ENCODE peak calls at places on chromosomes 4 and X, in five cellular contexts. S is cardiac fibroblast, O is NB4, I is GM12864, E is right lobe of liver. T is an unnamed sample.

GRCh38 chr4:31692407-31692940 is 972.3 kb downstream of the PCDH7 start:
- DNase-seq in S (no peak), O (no peak), I (no peak), E (no peak), T (no peak)

GRCh38 chrX:106615041-106615440 is 3.3 kb downstream of the RADX start:
- DNase-seq in S (no peak), O (no peak), I (no peak), E (no peak), T (no peak)

GRCh38 chr4:1601852-1602525 is 82.1 kb downstream of the FAM53A start:
- DNase-seq in S (no peak), O (no peak), I (no peak), E (no peak), T (no peak)

GRCh38 chrX:47174376-47174775 is 19.3 kb upstream of the UBA1 start:
- DNase-seq in S (no peak), O (no peak), I (no peak), E (no peak), T (no peak)

GRCh38 chr4:7892212-7893019 is 47.2 kb downstream of the AFAP1 start:
- DNase-seq in S (peak), O (no peak), I (no peak), E (no peak), T (no peak)

GRCh38 chrX:23782455-23782854 is 518 bp upstream of the SAT1 start:
- DNase-seq in S (peak), O (no peak), I (no peak), E (no peak), T (no peak)

GRCh38 chr4:158837527-158838141 is 68.8 kb downstream of the FNIP2 start:
- DNase-seq in S (no peak), O (no peak), I (no peak), E (no peak), T (no peak)

GRCh38 chr4:13193662-13194061 is 290.5 kb downstream of the RAB28 start:
- DNase-seq in S (no peak), O (no peak), I (no peak), E (no peak), T (no peak)

GRCh38 chr4:94714360-94714759 is 43.4 kb upstream of the BMPR1B start:
- DNase-seq in S (peak), O (no peak), I (no peak), E (no peak), T (no peak)

GRCh38 chr4:175309041-175309440 is 390.9 kb downstream of the ADAM29 start:
- DNase-seq in S (peak), O (no peak), I (no peak), E (no peak), T (no peak)

GRCh38 chrX:134520860-134521390 is 61.0 kb downstream of the HPRT1 start:
- DNase-seq in S (peak), O (peak), I (peak), E (no peak), T (no peak)

GRCh38 chr4:63728480-63729177 is 680.6 kb downstream of the TECRL start:
- DNase-seq in S (no peak), O (no peak), I (no peak), E (no peak), T (no peak)

GRCh38 chr4:83876047-83876446 is 340.1 kb downstream of the GPAT3 start:
- DNase-seq in S (peak), O (no peak), I (no peak), E (no peak), T (no peak)

GRCh38 chr4:2949782-2950125 is 13.5 kb downstream of the NOP14 start:
- DNase-seq in S (no peak), O (no peak), I (no peak), E (peak), T (no peak)

GRCh38 chr4:183142566-183143545 is 43.8 kb downstream of the WWC2 start:
- DNase-seq in S (peak), O (peak), I (no peak), E (peak), T (no peak)

GRCh38 chr4:101191302-101192098 is 155.8 kb downstream of the PPP3CA start:
- DNase-seq in S (peak), O (no peak), I (no peak), E (peak), T (no peak)

GRCh38 chr4:7358100-7358735 is 76.5 kb downstream of the PSAPL1 start:
- DNase-seq in S (peak), O (no peak), I (no peak), E (no peak), T (no peak)

GRCh38 chr4:16942491-16942890 is 44.0 kb upstream of the LDB2 start:
- DNase-seq in S (no peak), O (no peak), I (no peak), E (no peak), T (no peak)

GRCh38 chrX:63919081-63919480 is 134.1 kb upstream of the ARHGEF9 start:
- DNase-seq in S (no peak), O (no peak), I (no peak), E (no peak), T (no peak)

GRCh38 chr4:113355550-113356371 is 306.3 kb downstream of the ANK2 start:
- DNase-seq in S (peak), O (peak), I (peak), E (no peak), T (no peak)

GRCh38 chrX:109966246-109966645 is 36.7 kb upstream of the TMEM164 start:
- DNase-seq in S (peak), O (no peak), I (no peak), E (no peak), T (no peak)

GRCh38 chr4:176671532-176671931 is 121.2 kb downstream of the VEGFC start:
- DNase-seq in S (peak), O (peak), I (no peak), E (no peak), T (no peak)

GRCh38 chr4:150573534-150573933 is 8.4 kb upstream of the MAB21L2 start:
- DNase-seq in S (peak), O (no peak), I (no peak), E (no peak), T (no peak)

GRCh38 chr4:183716302-183716701 is 57.2 kb downstream of the TRAPPC11 start:
- DNase-seq in S (no peak), O (no peak), I (no peak), E (no peak), T (no peak)

GRCh38 chrX:132092439-132093065 is 35.3 kb downstream of the FRMD7 start:
- DNase-seq in S (peak), O (peak), I (peak), E (peak), T (no peak)

GRCh38 chr4:80126435-80126834 is 53.4 kb upstream of the ANTXR2 start:
- DNase-seq in S (no peak), O (peak), I (no peak), E (no peak), T (no peak)

GRCh38 chr4:110164251-110164650 is 34.2 kb downstream of the ELOVL6 start:
- DNase-seq in S (peak), O (no peak), I (no peak), E (no peak), T (no peak)

GRCh38 chrX:154516655-154517100 is 646 bp upstream of the FAM3A start:
- DNase-seq in S (peak), O (peak), I (no peak), E (no peak), T (peak)

GRCh38 chr4:106316773-106317409 is 541 bp downstream of the AIMP1 start:
- DNase-seq in S (no peak), O (peak), I (no peak), E (no peak), T (no peak)

GRCh38 chr4:153799708-153800074 is 10.8 kb upstream of the SFRP2 start:
- DNase-seq in S (no peak), O (no peak), I (no peak), E (no peak), T (no peak)

GRCh38 chrX:30141966-30142365 is 73.4 kb upstream of the MAGEB2 start:
- DNase-seq in S (peak), O (peak), I (peak), E (no peak), T (no peak)

GRCh38 chr4:122203407-122203806 is 51.3 kb downstream of the BLTP1 start:
- DNase-seq in S (no peak), O (no peak), I (no peak), E (no peak), T (no peak)

GRCh38 chr4:40915318-40916217 is 165.8 kb downstream of the NSUN7 start:
- DNase-seq in S (peak), O (no peak), I (no peak), E (no peak), T (no peak)

GRCh38 chrX:1164322-1165288 is 47.8 kb downstream of the CRLF2 start:
- DNase-seq in S (peak), O (peak), I (no peak), E (peak), T (no peak)

GRCh38 chr4:67933755-67934154 is 29.5 kb downstream of the TMPRSS11A start:
- DNase-seq in S (peak), O (no peak), I (no peak), E (no peak), T (no peak)

GRCh38 chrX:21723814-21724213 is 34.1 kb downstream of the SMPX start:
- DNase-seq in S (no peak), O (no peak), I (no peak), E (no peak), T (no peak)

GRCh38 chrX:17788439-17788838 is 51.1 kb downstream of the SCML1 start:
- DNase-seq in S (peak), O (peak), I (no peak), E (no peak), T (no peak)

GRCh38 chr4:110626532-110627153 is 3.8 kb upstream of the PITX2 start:
- DNase-seq in S (no peak), O (no peak), I (no peak), E (no peak), T (no peak)

GRCh38 chr4:107824367-107825071 is at the start of gene SGMS2:
- DNase-seq in S (peak), O (peak), I (no peak), E (peak), T (peak)
- TF ChIP-seq CTCF in S (no peak), O (no peak), I (no peak), E (peak), T (no peak)

GRCh38 chrX:128781506-128781905 is 729.3 kb upstream of the ACTRT1 start:
- DNase-seq in S (no peak), O (peak), I (no peak), E (peak), T (no peak)
- TF ChIP-seq CTCF in S (no peak), O (peak), I (peak), E (peak), T (no peak)

GRCh38 chr4:140695483-140695882 is 60.7 kb downstream of the TBC1D9 start:
- DNase-seq in S (no peak), O (no peak), I (no peak), E (no peak), T (no peak)

GRCh38 chr4:140691369-140691768 is 64.8 kb downstream of the TBC1D9 start:
- DNase-seq in S (peak), O (no peak), I (no peak), E (no peak), T (no peak)

GRCh38 chr4:140690093-140690492 is 66.1 kb downstream of the TBC1D9 start:
- DNase-seq in S (no peak), O (no peak), I (no peak), E (no peak), T (no peak)

GRCh38 chr4:140689628-140690027 is 66.6 kb downstream of the TBC1D9 start:
- DNase-seq in S (no peak), O (no peak), I (no peak), E (no peak), T (no peak)

DNA sequence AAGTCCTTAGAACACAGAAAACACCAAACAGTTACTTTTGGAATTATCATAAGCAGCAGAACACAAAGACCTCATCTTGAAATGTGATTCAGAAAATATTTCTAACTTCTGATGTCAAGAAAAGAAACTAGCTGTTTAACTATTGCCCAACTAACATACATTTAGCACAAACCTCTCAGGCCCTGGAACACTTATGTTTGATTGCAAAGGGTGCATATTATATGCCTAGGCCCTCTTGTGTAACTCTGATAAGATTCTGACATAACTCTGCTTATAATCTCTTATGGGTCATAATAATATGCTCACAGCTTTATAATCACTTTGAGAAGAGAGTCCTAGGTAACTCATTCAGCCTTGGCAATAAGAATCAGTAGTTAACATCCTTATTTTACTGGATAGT is 62.6 kb downstream of the TBC1D9 start:
- DNase-seq in S (peak), O (no peak), I (no peak), E (no peak), T (no peak)
- TF ChIP-seq CTCF in S (no peak), O (no peak), I (no peak), E (no peak), T (no peak)

GRCh38 chrX:125620715-125621587 is 301.3 kb downstream of the TEX13C start:
- DNase-seq in S (no peak), O (no peak), I (no peak), E (no peak), T (no peak)
- TF ChIP-seq CTCF in S (no peak), O (no peak), I (no peak), E (peak), T (no peak)

GRCh38 chr4:4327652-4328121 is 37.6 kb downstream of the ZBTB49 start:
- DNase-seq in S (peak), O (peak), I (no peak), E (peak), T (no peak)
- TF ChIP-seq CTCF in S (peak), O (peak), I (peak), E (peak), T (no peak)

GRCh38 chrX:40733691-40734090 is 1.7 kb downstream of the MED14 start:
- DNase-seq in S (no peak), O (no peak), I (no peak), E (no peak), T (no peak)

GRCh38 chrX:40735318-40736169 is at the start of gene MED14:
- DNase-seq in S (peak), O (peak), I (peak), E (peak), T (peak)

GRCh38 chrX:40734956-40735317 is 405 bp downstream of the MED14 start:
- DNase-seq in S (no peak), O (peak), I (no peak), E (peak), T (no peak)

GRCh38 chrX:40736170-40736505 is 796 bp upstream of the MED14 start:
- DNase-seq in S (no peak), O (no peak), I (no peak), E (no peak), T (no peak)
- TF ChIP-seq CTCF in S (no peak), O (no peak), I (no peak), E (no peak), T (no peak)

GRCh38 chr4:55395529-55396304 is at the start of gene TMEM165:
- DNase-seq in S (peak), O (peak), I (peak), E (peak), T (peak)
- TF ChIP-seq CTCF in S (no peak), O (no peak), I (no peak), E (no peak), T (no peak)

GRCh38 chr4:98746936-98747658 is 88.7 kb upstream of the TSPAN5 start:
- DNase-seq in S (peak), O (no peak), I (no peak), E (no peak), T (no peak)

GRCh38 chr4:98747659-98748091 is 89.3 kb upstream of the TSPAN5 start:
- DNase-seq in S (no peak), O (no peak), I (no peak), E (no peak), T (no peak)

GRCh38 chr4:98746530-98746929 is 88.1 kb upstream of the TSPAN5 start:
- DNase-seq in S (peak), O (no peak), I (no peak), E (no peak), T (no peak)

GRCh38 chr4:98744372-98745150 is 86.2 kb upstream of the TSPAN5 start:
- DNase-seq in S (no peak), O (no peak), I (no peak), E (no peak), T (no peak)

DNA sequence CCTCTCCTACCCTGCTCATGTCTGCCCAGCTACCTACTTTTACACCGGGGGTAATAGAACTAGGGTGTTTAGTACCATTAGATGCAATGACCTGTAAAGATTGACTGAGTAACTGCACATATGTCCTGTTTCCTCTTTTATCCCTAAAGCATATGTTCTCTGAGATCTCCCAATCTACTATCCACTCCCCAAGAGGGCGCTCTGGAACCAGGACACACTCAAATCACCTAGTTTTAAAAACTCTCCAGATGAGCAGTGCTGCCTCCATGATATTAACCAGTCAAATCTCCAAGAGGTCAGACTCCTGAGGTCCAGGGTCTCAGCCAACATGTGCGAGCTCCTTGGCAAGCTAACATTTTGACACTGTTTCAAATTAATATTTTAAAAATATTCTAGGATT is 87.0 kb upstream of the TSPAN5 start:
- DNase-seq in S (peak), O (peak), I (no peak), E (peak), T (no peak)
- TF ChIP-seq CTCF in S (peak), O (peak), I (peak), E (peak), T (no peak)

T was measured in mesothelial cell of epicardium.